ENCODE peak calls at places on chromosome 4, in ten cellular contexts. D is stomach, X is colonic mucosa, S is HCT116, M is omental fat pad, F is heart right ventricle, P is K562, B is fibroblast of the aortic adventitia, I is cardiac muscle cell, E is BE2C. N is an unnamed sample.

GRCh38 chr4:5793514-5793913 is 82.5 kb downstream of the EVC start:
- DNase-seq in I (no peak), M (no peak), D (no peak), P (no peak), S (no peak), F (no peak), E (no peak), B (no peak), X (no peak), N (no peak)

GRCh38 chr4:119035941-119036737 is 99.5 kb upstream of the MYOZ2 start:
- DNase-seq in B (no peak), D (no peak), P (no peak), E (no peak), X (no peak), I (no peak), M (no peak), F (no peak), S (no peak), N (no peak)

GRCh38 chr4:182073278-182073677 is 169.9 kb upstream of the TENM3 start:
- DNase-seq in S (no peak), P (no peak), I (no peak), B (no peak), M (no peak), X (no peak), D (no peak), E (no peak), F (no peak), N (no peak)

GRCh38 chr4:150250998-150251651 is 172.9 kb downstream of the DCLK2 start:
- DNase-seq in X (no peak), S (no peak), D (no peak), B (no peak), E (no peak), I (no peak), F (no peak), P (no peak), M (no peak), N (no peak)

GRCh38 chr4:155906554-155907247 is 3.2 kb downstream of the TDO2 start:
- DNase-seq in D (no peak), F (no peak), P (no peak), I (no peak), B (peak; percentile 97), M (no peak), S (no peak), E (no peak), X (no peak), N (no peak)

GRCh38 chr4:40570348-40571077 is 59.2 kb downstream of the RBM47 start:
- DNase-seq in F (no peak), E (no peak), P (no peak), M (no peak), S (no peak), B (no peak), D (no peak), I (no peak), X (no peak), N (no peak)

GRCh38 chr4:54543088-54543795 is 114.5 kb upstream of the KIT start:
- DNase-seq in F (no peak), P (no peak), S (no peak), X (no peak), I (no peak), B (peak; percentile 10), M (no peak), E (no peak), D (no peak), N (no peak)

GRCh38 chr4:21198683-21199082 is 498.4 kb downstream of the PACRGL start:
- DNase-seq in I (no peak), D (no peak), X (no peak), S (no peak), B (no peak), F (no peak), M (no peak), P (no peak), E (no peak), N (no peak)

GRCh38 chr4:174084981-174085380 is 198.5 kb downstream of the FBXO8 start:
- DNase-seq in X (no peak), I (no peak), B (no peak), P (no peak), M (no peak), D (no peak), E (no peak), S (no peak), F (no peak), N (no peak)

GRCh38 chr4:8295471-8295870 is 25.9 kb downstream of the HTRA3 start:
- DNase-seq in D (no peak), F (no peak), B (no peak), S (no peak), E (peak; percentile 2), I (no peak), P (no peak), X (no peak), M (no peak), N (no peak)

GRCh38 chr4:8215001-8215427 is 15.9 kb downstream of the SH3TC1 start:
- DNase-seq in B (peak; percentile 69), I (peak; percentile 46), E (no peak), F (no peak), S (no peak), P (no peak), M (no peak), X (no peak), D (peak; percentile 73), N (no peak)

GRCh38 chr4:38154681-38155588 is 194.7 kb downstream of the PTTG2 start:
- DNase-seq in F (peak; percentile 60), P (peak; percentile 38), B (peak; percentile 88), M (no peak), X (peak; percentile 84), E (no peak), I (no peak), D (peak; percentile 79), S (no peak), N (no peak)

GRCh38 chr4:76943790-76944189 is 5.8 kb upstream of the SEPTIN11 start:
- DNase-seq in X (no peak), E (no peak), P (peak; percentile 44), S (no peak), D (no peak), B (no peak), F (peak; percentile 35), M (no peak), I (no peak), N (no peak)

GRCh38 chr4:140222175-140222574 is 68.2 kb upstream of the MAML3 start:
- DNase-seq in E (no peak), I (no peak), S (no peak), F (no peak), M (no peak), D (no peak), B (no peak), X (no peak), P (no peak), N (no peak)

GRCh38 chr4:26864904-26865303 is 4.3 kb downstream of the STIM2 start:
- DNase-seq in E (no peak), F (no peak), X (no peak), B (no peak), I (no peak), S (no peak), D (no peak), P (no peak), M (no peak), N (no peak)

GRCh38 chr4:119748853-119749252 is 120.2 kb upstream of the PDE5A start:
- DNase-seq in E (no peak), I (no peak), X (no peak), P (no peak), B (peak; percentile 97), S (no peak), M (no peak), F (no peak), D (no peak), N (no peak)

GRCh38 chr4:142567620-142568451 is 278.3 kb downstream of the INPP4B start:
- DNase-seq in I (no peak), B (peak; percentile 68), F (no peak), P (no peak), D (peak; percentile 35), E (no peak), M (no peak), X (peak; percentile 63), S (no peak), N (no peak)

GRCh38 chr4:144495944-144496343 is 150.0 kb upstream of the HHIP start:
- DNase-seq in S (no peak), F (no peak), M (no peak), B (no peak), P (no peak), E (no peak), D (no peak), X (no peak), I (no peak), N (no peak)

DNA sequence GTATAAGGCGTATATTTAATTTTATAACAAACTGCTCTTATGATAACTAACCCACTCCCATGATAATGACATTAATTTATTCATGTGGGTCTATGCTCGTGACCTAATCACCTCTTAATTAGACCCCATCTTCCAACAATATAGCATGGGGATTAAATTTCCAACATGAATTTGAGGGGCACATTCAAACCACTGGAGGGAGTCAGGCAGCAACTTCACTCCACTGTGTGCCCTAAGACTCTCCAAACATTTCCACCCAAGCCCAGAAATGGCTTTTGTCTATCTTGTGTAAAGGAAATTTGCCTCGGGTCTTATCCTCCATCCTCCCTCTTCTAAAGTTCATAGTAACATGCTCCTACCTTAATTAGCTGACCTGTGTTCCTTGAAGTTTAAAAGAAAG is 616.1 kb upstream of the CPEB2 start:
- DNase-seq in D (no peak), F (no peak), E (no peak), S (no peak), M (no peak), P (no peak), B (no peak), X (no peak), I (no peak), N (no peak)
- TF ChIP-seq CTCF in D (no peak), F (no peak), E (no peak), S (no peak), M (no peak), P (no peak), B (no peak), X (no peak), I (no peak), N (no peak)

GRCh38 chr4:16659694-16660093 is 238.8 kb downstream of the LDB2 start:
- DNase-seq in P (no peak), I (no peak), M (no peak), D (no peak), E (no peak), S (no peak), B (no peak), F (no peak), X (no peak), N (no peak)
- TF ChIP-seq CTCF in P (no peak), I (no peak), M (no peak), D (no peak), E (no peak), S (no peak), B (no peak), F (no peak), X (no peak), N (no peak)

DNA sequence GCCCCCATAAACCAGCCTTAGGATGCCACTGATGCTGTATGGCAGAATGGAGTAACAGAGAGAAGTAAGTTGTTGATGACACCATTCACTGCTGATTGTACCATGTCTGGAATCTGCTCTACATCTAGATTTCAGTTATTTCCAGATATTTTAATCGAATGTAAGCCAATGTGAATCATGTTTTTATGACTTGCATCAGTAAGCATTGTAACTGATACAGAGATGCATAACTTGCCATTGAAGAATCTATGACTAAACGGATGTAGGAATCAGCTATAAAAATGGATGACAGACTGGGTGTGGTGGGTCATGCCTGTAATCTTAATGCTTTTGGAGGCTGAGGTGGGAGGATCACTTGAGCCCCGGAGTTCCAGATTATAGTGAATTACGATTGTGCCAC is 161.0 kb upstream of the GATB start:
- DNase-seq in F (no peak), P (no peak), I (no peak), D (no peak), S (no peak), E (no peak), X (no peak), M (no peak), B (peak; percentile 78), N (no peak)
- TF ChIP-seq CTCF in F (no peak), P (no peak), I (no peak), D (no peak), S (no peak), E (no peak), X (no peak), M (no peak), B (no peak), N (no peak)

GRCh38 chr4:72567821-72568620 is 1.0 kb downstream of the ADAMTS3 start:
- DNase-seq in E (peak; percentile 79), B (peak; percentile 75), I (peak; percentile 93), D (peak; percentile 40), F (peak; percentile 40), P (peak; percentile 97), S (no peak), X (peak; percentile 30), M (peak; percentile 50), N (peak; percentile 73)
- TF ChIP-seq CTCF in E (peak; percentile 54), B (peak; percentile 49), I (peak; percentile 52), D (no peak), F (peak; percentile 25), P (peak; percentile 64), S (no peak), X (no peak), M (no peak), N (no peak)